ENCODE peak calls at places on chromosomes 7 and 10, in seven cellular contexts. B, V, G, Y, E, P and Q are unnamed samples.

GRCh38 chr7:40623863-40624262 is 489.1 kb downstream of the SUGCT start:
- DNase-seq in P (no peak), V (no peak), Y (no peak), E (no peak), B (no peak), G (peak), Q (no peak)

GRCh38 chr7:30175171-30175570 is 40.4 kb downstream of the MTURN start:
- DNase-seq in G (no peak), P (no peak), E (no peak), Y (peak), B (no peak), V (no peak), Q (no peak)

GRCh38 chr10:96570512-96570911 is 16.3 kb downstream of the TM9SF3 start:
- DNase-seq in Y (no peak), P (no peak), B (no peak), V (no peak), G (no peak), E (no peak), Q (no peak)

GRCh38 chr7:36764929-36765328 is 40.6 kb upstream of the AOAH start:
- DNase-seq in P (no peak), V (no peak), G (no peak), B (no peak), Y (peak), E (no peak), Q (no peak)

GRCh38 chr10:70784476-70784875 is 701 bp downstream of the TBATA start:
- DNase-seq in E (peak), G (no peak), P (peak), V (no peak), Y (peak), B (no peak), Q (no peak)

GRCh38 chr7:12921751-12922345 is 234.4 kb downstream of the ARL4A start:
- DNase-seq in B (no peak), G (no peak), V (no peak), E (no peak), P (no peak), Y (no peak), Q (no peak)

GRCh38 chr7:90552521-90552920 is 43.6 kb upstream of the CDK14 start:
- DNase-seq in V (no peak), E (peak), Y (peak), B (no peak), G (no peak), P (peak), Q (no peak)

GRCh38 chr10:96959733-96960132 is 127.6 kb downstream of the LCOR start:
- DNase-seq in V (no peak), Y (peak), P (no peak), G (no peak), B (no peak), E (no peak), Q (no peak)

GRCh38 chr7:35605760-35606159 is 89.2 kb downstream of the HERPUD2 start:
- DNase-seq in V (no peak), E (peak), P (peak), G (no peak), B (no peak), Y (peak), Q (no peak)

GRCh38 chr10:68856352-68856751 is 29.0 kb downstream of the STOX1 start:
- DNase-seq in B (no peak), G (no peak), Y (no peak), P (no peak), E (no peak), V (no peak), Q (no peak)

GRCh38 chr7:77506899-77507298 is 30.2 kb upstream of the PTPN12 start:
- DNase-seq in B (no peak), E (no peak), G (no peak), V (no peak), P (no peak), Y (no peak), Q (no peak)

GRCh38 chr7:82443044-82443800 is at the start of gene CACNA2D1:
- DNase-seq in E (no peak), V (no peak), Y (no peak), G (peak), P (peak), B (peak), Q (no peak)

GRCh38 chr7:32204361-32205018 is 134.3 kb upstream of the PDE1C start:
- DNase-seq in E (peak), B (peak), V (peak), P (peak), Y (peak), G (peak), Q (peak)

GRCh38 chr7:141754939-141755338 is 9.0 kb upstream of the TAS2R3 start:
- DNase-seq in G (peak), P (peak), V (peak), E (peak), B (no peak), Y (peak), Q (no peak)

GRCh38 chr7:9029671-9030070 is 596.3 kb downstream of the NXPH1 start:
- DNase-seq in G (no peak), V (no peak), Y (no peak), B (no peak), E (no peak), P (peak), Q (no peak)

GRCh38 chr10:78634389-78634815 is 434.4 kb upstream of the ZMIZ1 start:
- DNase-seq in G (no peak), Y (peak), E (peak), P (peak), B (no peak), V (no peak), Q (no peak)

GRCh38 chr10:103967433-103968142 is 648 bp downstream of the SLK start:
- DNase-seq in B (peak), G (peak), P (peak), E (peak), Y (no peak), V (no peak), Q (no peak)

GRCh38 chr7:135855836-135856235 is 107.2 kb upstream of the FAM180A start:
- DNase-seq in Y (no peak), G (peak), B (no peak), P (peak), E (peak), V (peak), Q (no peak)

GRCh38 chr10:6239213-6239991 is 36.7 kb downstream of the PFKFB3 start:
- DNase-seq in P (peak), V (no peak), Y (peak), B (no peak), E (peak), G (no peak), Q (peak)

GRCh38 chr10:91604936-91605534 is 27.8 kb downstream of the PPP1R3C start:
- DNase-seq in V (no peak), P (peak), B (no peak), Y (peak), E (peak), G (no peak), Q (no peak)

GRCh38 chr10:99161194-99161593 is 74.5 kb downstream of the HPSE2 start:
- DNase-seq in V (no peak), Y (no peak), G (no peak), B (no peak), P (no peak), E (no peak), Q (no peak)

GRCh38 chr7:148045521-148045920 is 545.0 kb upstream of the C7orf33 start:
- DNase-seq in P (no peak), E (no peak), B (no peak), Y (no peak), G (no peak), V (no peak), Q (no peak)

GRCh38 chr10:75150656-75151055 is 39.2 kb downstream of the SAMD8 start:
- DNase-seq in V (no peak), E (no peak), P (no peak), Y (no peak), B (no peak), G (no peak), Q (no peak)

GRCh38 chr10:52197098-52197497 is 117.0 kb upstream of the DKK1 start:
- DNase-seq in G (no peak), E (no peak), B (no peak), P (no peak), Y (peak), V (no peak), Q (no peak)

GRCh38 chr7:142939226-142939910 is at the start of gene LLCFC1:
- DNase-seq in B (no peak), G (peak), V (peak), P (no peak), E (no peak), Y (no peak), Q (no peak)

GRCh38 chr10:70478191-70479160 is at the start of gene PALD1:
- DNase-seq in Y (peak), P (peak), E (peak), B (peak), V (no peak), G (peak), Q (peak)

GRCh38 chr7:158614695-158615094 is 27.1 kb upstream of the PTPRN2 start:
- DNase-seq in Y (peak), V (no peak), B (no peak), G (no peak), E (peak), P (no peak), Q (no peak)

GRCh38 chr10:89574348-89574747 is 39.0 kb upstream of the SLC16A12 start:
- DNase-seq in V (no peak), E (no peak), G (no peak), Y (peak), P (no peak), B (no peak), Q (no peak)